ENCODE peak calls at places on chromosomes 13 and 19, in five cellular contexts. One of them, this sample, is unnamed.

GRCh38 chr13:75785130-75785529 is 149.0 kb downstream of the LMO7 start:
- DNase-seq in GM18507: no peak
- DNase-seq in activated T-cell treated with anti-CD3 and anti-CD28 coated beads, Interleukin-2, amount 50 U/mL, for 48 hours: no peak
- DNase-seq in activated naive CD8-positive, alpha-beta T cell treated with anti-CD3 and anti-CD28 coated beads for 36 hours: no peak
- DNase-seq in hepatocyte: no peak
- DNase-seq in this sample: no peak

GRCh38 chr13:41610426-41610825 is 153.1 kb downstream of the RGCC start:
- DNase-seq in GM18507: no peak
- DNase-seq in activated T-cell treated with anti-CD3 and anti-CD28 coated beads, Interleukin-2, amount 50 U/mL, for 48 hours: no peak
- DNase-seq in activated naive CD8-positive, alpha-beta T cell treated with anti-CD3 and anti-CD28 coated beads for 36 hours: no peak
- DNase-seq in hepatocyte: peak
- DNase-seq in this sample: no peak

GRCh38 chr19:1935484-1936208 is 5.3 kb upstream of the CSNK1G2 start:
- DNase-seq in GM18507: no peak
- DNase-seq in activated T-cell treated with anti-CD3 and anti-CD28 coated beads, Interleukin-2, amount 50 U/mL, for 48 hours: peak
- DNase-seq in activated naive CD8-positive, alpha-beta T cell treated with anti-CD3 and anti-CD28 coated beads for 36 hours: no peak
- DNase-seq in hepatocyte: no peak
- DNase-seq in this sample: no peak

GRCh38 chr19:6232567-6232966 is 47.2 kb downstream of the MLLT1 start:
- DNase-seq in GM18507: no peak
- DNase-seq in activated T-cell treated with anti-CD3 and anti-CD28 coated beads, Interleukin-2, amount 50 U/mL, for 48 hours: no peak
- DNase-seq in activated naive CD8-positive, alpha-beta T cell treated with anti-CD3 and anti-CD28 coated beads for 36 hours: no peak
- DNase-seq in hepatocyte: no peak
- DNase-seq in this sample: no peak

GRCh38 chr13:68125087-68125480 is 894.9 kb upstream of the PCDH9 start:
- DNase-seq in GM18507: no peak
- DNase-seq in activated T-cell treated with anti-CD3 and anti-CD28 coated beads, Interleukin-2, amount 50 U/mL, for 48 hours: no peak
- DNase-seq in activated naive CD8-positive, alpha-beta T cell treated with anti-CD3 and anti-CD28 coated beads for 36 hours: no peak
- DNase-seq in hepatocyte: no peak
- DNase-seq in this sample: no peak

GRCh38 chr13:113654175-113654560 is 3.8 kb downstream of the ATP4B start:
- DNase-seq in GM18507: no peak
- DNase-seq in activated T-cell treated with anti-CD3 and anti-CD28 coated beads, Interleukin-2, amount 50 U/mL, for 48 hours: no peak
- DNase-seq in activated naive CD8-positive, alpha-beta T cell treated with anti-CD3 and anti-CD28 coated beads for 36 hours: no peak
- DNase-seq in hepatocyte: no peak
- DNase-seq in this sample: no peak

GRCh38 chr13:97495678-97496077 is 61.7 kb downstream of the RAP2A start:
- DNase-seq in GM18507: no peak
- DNase-seq in activated T-cell treated with anti-CD3 and anti-CD28 coated beads, Interleukin-2, amount 50 U/mL, for 48 hours: no peak
- DNase-seq in activated naive CD8-positive, alpha-beta T cell treated with anti-CD3 and anti-CD28 coated beads for 36 hours: no peak
- DNase-seq in hepatocyte: no peak
- DNase-seq in this sample: no peak

GRCh38 chr19:55687281-55688172 is 12.5 kb downstream of the EPN1 start:
- DNase-seq in GM18507: no peak
- DNase-seq in activated T-cell treated with anti-CD3 and anti-CD28 coated beads, Interleukin-2, amount 50 U/mL, for 48 hours: no peak
- DNase-seq in activated naive CD8-positive, alpha-beta T cell treated with anti-CD3 and anti-CD28 coated beads for 36 hours: no peak
- DNase-seq in hepatocyte: no peak
- DNase-seq in this sample: no peak

GRCh38 chr19:13920940-13921744 is 15.1 kb downstream of the CC2D1A start:
- DNase-seq in GM18507: no peak
- DNase-seq in activated T-cell treated with anti-CD3 and anti-CD28 coated beads, Interleukin-2, amount 50 U/mL, for 48 hours: peak
- DNase-seq in activated naive CD8-positive, alpha-beta T cell treated with anti-CD3 and anti-CD28 coated beads for 36 hours: peak
- DNase-seq in hepatocyte: no peak
- DNase-seq in this sample: no peak

GRCh38 chr13:36031490-36031889 is 99.7 kb downstream of the DCLK1 start:
- DNase-seq in GM18507: no peak
- DNase-seq in activated T-cell treated with anti-CD3 and anti-CD28 coated beads, Interleukin-2, amount 50 U/mL, for 48 hours: no peak
- DNase-seq in activated naive CD8-positive, alpha-beta T cell treated with anti-CD3 and anti-CD28 coated beads for 36 hours: no peak
- DNase-seq in hepatocyte: no peak
- DNase-seq in this sample: no peak

GRCh38 chr19:14440049-14440448 is 6.9 kb downstream of the PKN1 start:
- DNase-seq in GM18507: peak
- DNase-seq in activated T-cell treated with anti-CD3 and anti-CD28 coated beads, Interleukin-2, amount 50 U/mL, for 48 hours: peak
- DNase-seq in activated naive CD8-positive, alpha-beta T cell treated with anti-CD3 and anti-CD28 coated beads for 36 hours: peak
- DNase-seq in hepatocyte: no peak
- DNase-seq in this sample: peak

GRCh38 chr13:48160879-48161278 is 66.0 kb upstream of the MED4 start:
- DNase-seq in GM18507: no peak
- DNase-seq in activated T-cell treated with anti-CD3 and anti-CD28 coated beads, Interleukin-2, amount 50 U/mL, for 48 hours: no peak
- DNase-seq in activated naive CD8-positive, alpha-beta T cell treated with anti-CD3 and anti-CD28 coated beads for 36 hours: no peak
- DNase-seq in hepatocyte: no peak
- DNase-seq in this sample: no peak

GRCh38 chr13:113845723-113846638 is 17.9 kb downstream of the GAS6 start:
- DNase-seq in GM18507: no peak
- DNase-seq in activated T-cell treated with anti-CD3 and anti-CD28 coated beads, Interleukin-2, amount 50 U/mL, for 48 hours: no peak
- DNase-seq in activated naive CD8-positive, alpha-beta T cell treated with anti-CD3 and anti-CD28 coated beads for 36 hours: no peak
- DNase-seq in hepatocyte: no peak
- DNase-seq in this sample: no peak

GRCh38 chr19:16067205-16067938 is 8.9 kb upstream of the TPM4 start:
- DNase-seq in GM18507: no peak
- DNase-seq in activated T-cell treated with anti-CD3 and anti-CD28 coated beads, Interleukin-2, amount 50 U/mL, for 48 hours: no peak
- DNase-seq in activated naive CD8-positive, alpha-beta T cell treated with anti-CD3 and anti-CD28 coated beads for 36 hours: no peak
- DNase-seq in hepatocyte: no peak
- DNase-seq in this sample: peak

GRCh38 chr19:17246681-17247425 is 1.1 kb upstream of the NR2F6 start:
- DNase-seq in GM18507: no peak
- DNase-seq in activated T-cell treated with anti-CD3 and anti-CD28 coated beads, Interleukin-2, amount 50 U/mL, for 48 hours: no peak
- DNase-seq in activated naive CD8-positive, alpha-beta T cell treated with anti-CD3 and anti-CD28 coated beads for 36 hours: no peak
- DNase-seq in hepatocyte: peak
- DNase-seq in this sample: no peak

GRCh38 chr13:91962946-91963345 is 564.5 kb downstream of the GPC5 start:
- DNase-seq in GM18507: no peak
- DNase-seq in activated T-cell treated with anti-CD3 and anti-CD28 coated beads, Interleukin-2, amount 50 U/mL, for 48 hours: no peak
- DNase-seq in activated naive CD8-positive, alpha-beta T cell treated with anti-CD3 and anti-CD28 coated beads for 36 hours: no peak
- DNase-seq in hepatocyte: no peak
- DNase-seq in this sample: no peak

GRCh38 chr13:91313103-91313502 is 34.4 kb upstream of the MIR17HG start:
- DNase-seq in GM18507: no peak
- DNase-seq in activated T-cell treated with anti-CD3 and anti-CD28 coated beads, Interleukin-2, amount 50 U/mL, for 48 hours: no peak
- DNase-seq in activated naive CD8-positive, alpha-beta T cell treated with anti-CD3 and anti-CD28 coated beads for 36 hours: peak
- DNase-seq in hepatocyte: peak
- DNase-seq in this sample: no peak

GRCh38 chr13:20193924-20194631 is 1.3 kb upstream of the GJB2 start:
- DNase-seq in GM18507: no peak
- DNase-seq in activated T-cell treated with anti-CD3 and anti-CD28 coated beads, Interleukin-2, amount 50 U/mL, for 48 hours: peak
- DNase-seq in activated naive CD8-positive, alpha-beta T cell treated with anti-CD3 and anti-CD28 coated beads for 36 hours: peak
- DNase-seq in hepatocyte: no peak
- DNase-seq in this sample: no peak

GRCh38 chr13:43787998-43788397 is 1.2 kb upstream of the ENOX1 start:
- DNase-seq in GM18507: no peak
- DNase-seq in activated T-cell treated with anti-CD3 and anti-CD28 coated beads, Interleukin-2, amount 50 U/mL, for 48 hours: no peak
- DNase-seq in activated naive CD8-positive, alpha-beta T cell treated with anti-CD3 and anti-CD28 coated beads for 36 hours: no peak
- DNase-seq in hepatocyte: no peak
- DNase-seq in this sample: no peak

GRCh38 chr19:55116232-55117062 is 990 bp downstream of the PPP1R12C start:
- DNase-seq in GM18507: peak
- DNase-seq in activated T-cell treated with anti-CD3 and anti-CD28 coated beads, Interleukin-2, amount 50 U/mL, for 48 hours: peak
- DNase-seq in activated naive CD8-positive, alpha-beta T cell treated with anti-CD3 and anti-CD28 coated beads for 36 hours: peak
- DNase-seq in hepatocyte: peak
- DNase-seq in this sample: peak

GRCh38 chr13:39516140-39516539 is 86.9 kb downstream of the LHFPL6 start:
- DNase-seq in GM18507: no peak
- DNase-seq in activated T-cell treated with anti-CD3 and anti-CD28 coated beads, Interleukin-2, amount 50 U/mL, for 48 hours: no peak
- DNase-seq in activated naive CD8-positive, alpha-beta T cell treated with anti-CD3 and anti-CD28 coated beads for 36 hours: no peak
- DNase-seq in hepatocyte: no peak
- DNase-seq in this sample: no peak

GRCh38 chr13:36282818-36283432 is 14.7 kb downstream of the CCDC169 start:
- DNase-seq in GM18507: no peak
- DNase-seq in activated T-cell treated with anti-CD3 and anti-CD28 coated beads, Interleukin-2, amount 50 U/mL, for 48 hours: no peak
- DNase-seq in activated naive CD8-positive, alpha-beta T cell treated with anti-CD3 and anti-CD28 coated beads for 36 hours: no peak
- DNase-seq in hepatocyte: peak
- DNase-seq in this sample: no peak

GRCh38 chr13:67285611-67286010 is 55.5 kb upstream of the PCDH9 start:
- DNase-seq in GM18507: no peak
- DNase-seq in activated T-cell treated with anti-CD3 and anti-CD28 coated beads, Interleukin-2, amount 50 U/mL, for 48 hours: no peak
- DNase-seq in activated naive CD8-positive, alpha-beta T cell treated with anti-CD3 and anti-CD28 coated beads for 36 hours: no peak
- DNase-seq in hepatocyte: no peak
- DNase-seq in this sample: no peak

GRCh38 chr13:76887070-76887563 is 912 bp upstream of the KCTD12 start:
- DNase-seq in GM18507: no peak
- DNase-seq in activated T-cell treated with anti-CD3 and anti-CD28 coated beads, Interleukin-2, amount 50 U/mL, for 48 hours: no peak
- DNase-seq in activated naive CD8-positive, alpha-beta T cell treated with anti-CD3 and anti-CD28 coated beads for 36 hours: no peak
- DNase-seq in hepatocyte: peak
- DNase-seq in this sample: no peak

This sample was measured in tibial artery.